ENCODE peak calls at places on chromosomes 11 and 22, in six cellular contexts. H, W, R, A, K and Q are unnamed samples.

GRCh38 chr22:23837496-23837859 is 1.3 kb downstream of the DERL3 start:
- DNase-seq in H (no peak), W (no peak), R (no peak), A (no peak), K (no peak), Q (no peak)

GRCh38 chr11:134367781-134368180 is 36.0 kb downstream of the GLB1L2 start:
- DNase-seq in H (no peak), W (no peak), R (no peak), A (no peak), K (no peak), Q (no peak)

GRCh38 chr11:128262463-128263345 is 324.7 kb downstream of the ETS1 start:
- DNase-seq in H (no peak), W (no peak), R (no peak), A (no peak), K (no peak), Q (no peak)

GRCh38 chr11:131925829-131926228 is 555.4 kb downstream of the NTM start:
- DNase-seq in H (no peak), W (no peak), R (no peak), A (no peak), K (no peak), Q (no peak)

GRCh38 chr22:30763815-30764686 is 69.4 kb downstream of the OSBP2 start:
- DNase-seq in H (peak; percentile 58), W (no peak), R (peak; percentile 39), A (peak; percentile 75), K (peak; percentile 77), Q (peak; percentile 46)

GRCh38 chr22:23233746-23234408 is 53.6 kb downstream of the BCR start:
- DNase-seq in H (peak; percentile 69), W (no peak), R (no peak), A (peak; percentile 92), K (peak; percentile 77), Q (no peak)

GRCh38 chr11:14254533-14255530 is 104.2 kb downstream of the RRAS2 start:
- DNase-seq in H (no peak), W (no peak), R (no peak), A (no peak), K (no peak), Q (no peak)

GRCh38 chr22:19720999-19721485 is 2.3 kb upstream of the GP1BB start:
- DNase-seq in H (no peak), W (no peak), R (no peak), A (no peak), K (no peak), Q (no peak)

GRCh38 chr11:128394436-128395089 is 192.8 kb downstream of the ETS1 start:
- DNase-seq in H (no peak), W (no peak), R (no peak), A (no peak), K (peak; percentile 17), Q (no peak)

GRCh38 chr11:101863361-101863760 is 51.4 kb upstream of the CEP126 start:
- DNase-seq in H (peak; percentile 64), W (no peak), R (no peak), A (no peak), K (peak; percentile 68), Q (no peak)

GRCh38 chr11:122879785-122880184 is 2.8 kb upstream of the JHY start:
- DNase-seq in H (no peak), W (no peak), R (no peak), A (no peak), K (no peak), Q (no peak)

GRCh38 chr22:49979587-49980264 is 19.2 kb downstream of the PIM3 start:
- DNase-seq in H (peak; percentile 36), W (peak; percentile 45), R (peak; percentile 50), A (peak; percentile 67), K (peak; percentile 43), Q (no peak)

GRCh38 chr22:48968201-48968959 is 859.3 kb downstream of the BRD1 start:
- DNase-seq in H (no peak), W (peak; percentile 33), R (no peak), A (peak; percentile 36), K (no peak), Q (no peak)

GRCh38 chr11:69167916-69168691 is 12.4 kb downstream of the SMIM38 start:
- DNase-seq in H (no peak), W (no peak), R (no peak), A (no peak), K (no peak), Q (no peak)

GRCh38 chr11:18245396-18245795 is 3.1 kb downstream of the SAA2 start:
- DNase-seq in H (no peak), W (no peak), R (no peak), A (no peak), K (no peak), Q (no peak)

GRCh38 chr11:1779806-1780699 is 16.3 kb upstream of the CTSD start:
- DNase-seq in H (no peak), W (no peak), R (peak; percentile 12), A (no peak), K (no peak), Q (no peak)

GRCh38 chr11:73972620-73973449 is 9.8 kb downstream of the UCP2 start:
- DNase-seq in H (no peak), W (peak; percentile 11), R (no peak), A (no peak), K (no peak), Q (no peak)

GRCh38 chr22:45983797-45984196 is 6.8 kb upstream of the WNT7B start:
- DNase-seq in H (no peak), W (no peak), R (no peak), A (no peak), K (no peak), Q (no peak)

GRCh38 chr11:76606102-76606793 is 64.3 kb downstream of the LRRC32 start:
- DNase-seq in H (no peak), W (no peak), R (no peak), A (no peak), K (no peak), Q (no peak)

GRCh38 chr11:3890806-3891205 is 35.3 kb downstream of the STIM1 start:
- DNase-seq in H (no peak), W (no peak), R (no peak), A (no peak), K (no peak), Q (no peak)

GRCh38 chr22:50276143-50276542 is 6.0 kb upstream of the MAPK11 start:
- DNase-seq in H (no peak), W (peak; percentile 72), R (peak; percentile 70), A (peak; percentile 67), K (peak; percentile 49), Q (no peak)

GRCh38 chr22:19019679-19020032 is 83.6 kb upstream of the PRODH start:
- DNase-seq in H (no peak), W (no peak), R (no peak), A (no peak), K (no peak), Q (no peak)

GRCh38 chr11:126317681-126318641 is 14.1 kb downstream of the DCPS start:
- DNase-seq in H (peak; percentile 81), W (no peak), R (no peak), A (peak; percentile 72), K (peak; percentile 94), Q (peak; percentile 65)

GRCh38 chr11:105609832-105610781 is at the start of gene GRIA4:
- DNase-seq in H (peak; percentile 60), W (no peak), R (peak; percentile 79), A (peak; percentile 17), K (peak; percentile 47), Q (no peak)

GRCh38 chr22:20380486-20380885 is 13.5 kb upstream of the ZNF74 start:
- DNase-seq in H (no peak), W (no peak), R (no peak), A (no peak), K (no peak), Q (no peak)

GRCh38 chr11:46345131-46345597 is 2.1 kb upstream of the DGKZ start:
- DNase-seq in H (no peak), W (peak; percentile 80), R (peak; percentile 38), A (peak; percentile 35), K (no peak), Q (no peak)

GRCh38 chr11:22566293-22566692 is 59.3 kb downstream of the FANCF start:
- DNase-seq in H (no peak), W (no peak), R (no peak), A (no peak), K (no peak), Q (no peak)

GRCh38 chr11:121755191-121755590 is 302.4 kb upstream of the SORL1-AS1 start:
- DNase-seq in H (no peak), W (no peak), R (no peak), A (no peak), K (no peak), Q (no peak)

GRCh38 chr11:13207270-13207664 is 70.3 kb upstream of the BMAL1 start:
- DNase-seq in H (no peak), W (no peak), R (no peak), A (no peak), K (no peak), Q (no peak)
- TF ChIP-seq CTCF in H (no peak), W (no peak), R (no peak), A (no peak), K (peak; percentile 28), Q (no peak)

GRCh38 chr11:75214411-75214821 is 26.2 kb upstream of the TPBGL start:
- DNase-seq in H (peak; percentile 54), W (peak; percentile 49), R (peak; percentile 50), A (peak; percentile 90), K (peak; percentile 78), Q (peak; percentile 76)
- TF ChIP-seq CTCF in H (peak; percentile 43), W (peak; percentile 13), R (no peak), A (no peak), K (peak; percentile 49), Q (peak; percentile 56)

DNA sequence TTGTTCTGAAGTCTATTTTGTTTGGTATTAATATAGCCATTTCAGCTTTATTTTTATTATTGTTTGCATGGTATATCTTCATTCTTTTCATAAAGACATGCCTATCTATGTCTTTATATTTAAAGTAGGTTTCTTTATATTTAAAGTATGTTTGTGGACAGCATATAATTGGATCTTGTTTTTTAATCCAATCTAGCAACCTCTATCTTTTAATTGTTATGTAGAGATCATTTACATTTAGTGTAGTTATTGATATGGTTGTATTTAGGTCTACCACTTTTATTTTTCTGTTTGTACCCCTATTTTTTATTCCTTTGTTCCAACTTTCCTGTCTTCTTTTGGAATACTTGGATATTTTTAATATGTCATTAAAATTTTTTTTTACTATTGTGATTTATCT is 13.8 kb downstream of the TPBGL start:
- DNase-seq in H (no peak), W (no peak), R (no peak), A (no peak), K (no peak), Q (no peak)
- TF ChIP-seq CTCF in H (no peak), W (no peak), R (no peak), A (no peak), K (no peak), Q (no peak)

DNA sequence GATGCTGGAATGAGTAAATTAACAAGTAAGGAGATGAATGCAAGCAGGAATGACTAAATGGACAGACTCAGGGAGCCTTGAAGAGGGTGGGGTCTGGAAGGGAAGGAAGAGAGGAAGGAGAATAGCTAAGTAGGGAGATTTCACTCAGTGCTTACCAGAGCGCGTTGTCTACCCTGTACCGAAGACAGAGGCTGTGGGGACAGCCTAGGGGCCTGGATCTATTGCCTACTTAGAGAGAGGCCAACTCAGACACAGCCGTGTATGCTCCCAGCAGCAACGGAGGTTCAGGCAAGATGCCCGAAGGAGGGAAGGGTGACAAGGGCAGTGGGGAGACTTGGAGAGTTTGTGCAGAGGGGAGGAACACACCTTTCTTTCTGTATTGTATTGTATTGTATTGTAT is at the start of gene FOLR2:
- DNase-seq in H (no peak), W (no peak), R (no peak), A (no peak), K (no peak), Q (no peak)
- TF ChIP-seq CTCF in H (no peak), W (no peak), R (no peak), A (no peak), K (no peak), Q (no peak)

GRCh38 chr11:61752117-61752924 is at the start of gene MYRF:
- DNase-seq in H (no peak), W (no peak), R (peak; percentile 80), A (peak; percentile 62), K (no peak), Q (no peak)
- TF ChIP-seq CTCF in H (peak; percentile 44), W (peak; percentile 62), R (peak; percentile 33), A (peak; percentile 55), K (peak; percentile 42), Q (peak; percentile 38)